ENCODE peak calls at places on chromosome 5, in eight cellular contexts. L is heart left ventricle, S is Peyer's patch, I is Calu3, W is transverse colon, C is progenitor cell of endocrine pancreas, P is OCI-LY7, N is lower lobe of right lung. B is an unnamed sample.

GRCh38 chr5:173689171-173689676 is 72.8 kb upstream of the BOD1 start:
- DNase-seq in I (peak), W (no peak), P (no peak), N (no peak), L (no peak), S (no peak), C (peak), B (no peak)

GRCh38 chr5:15510816-15511215 is 10.8 kb downstream of the FBXL7 start:
- DNase-seq in N (no peak), W (no peak), S (no peak), I (no peak), P (no peak), C (no peak), L (no peak), B (no peak)

GRCh38 chr5:56535347-56535746 is 280.0 kb upstream of the MAP3K1 start:
- DNase-seq in L (no peak), I (no peak), S (no peak), N (no peak), W (no peak), C (no peak), P (no peak), B (no peak)

GRCh38 chr5:175887463-175887862 is 16.1 kb downstream of the CPLX2 start:
- DNase-seq in S (no peak), I (no peak), C (no peak), N (no peak), L (no peak), P (no peak), W (no peak), B (no peak)

GRCh38 chr5:57976506-57976905 is 483.4 kb downstream of the PLK2 start:
- DNase-seq in C (no peak), P (no peak), L (no peak), S (no peak), I (no peak), N (no peak), W (no peak), B (no peak)

GRCh38 chr5:13348568-13348967 is 595.9 kb downstream of the DNAH5 start:
- DNase-seq in I (no peak), W (no peak), P (no peak), C (no peak), N (no peak), S (no peak), L (no peak), B (no peak)

GRCh38 chr5:159936686-159937329 is 20.5 kb downstream of the ADRA1B start:
- DNase-seq in W (no peak), I (no peak), L (no peak), N (no peak), S (no peak), C (no peak), P (no peak), B (no peak)

GRCh38 chr5:17123010-17123409 is 94.4 kb upstream of the BASP1 start:
- DNase-seq in S (no peak), C (no peak), L (no peak), P (no peak), N (no peak), W (no peak), I (no peak), B (no peak)

GRCh38 chr5:54861212-54861894 is 124.0 kb downstream of the ESM1 start:
- DNase-seq in N (no peak), L (no peak), I (no peak), C (no peak), W (no peak), P (no peak), S (no peak), B (no peak)

GRCh38 chr5:160787247-160787646 is 64.8 kb downstream of the ATP10B start:
- DNase-seq in I (peak), N (no peak), L (no peak), S (peak), C (no peak), W (peak), P (peak), B (no peak)

GRCh38 chr5:107744418-107745330 is 73.9 kb upstream of the EFNA5 start:
- DNase-seq in S (no peak), N (no peak), W (no peak), C (no peak), P (no peak), L (no peak), I (no peak), B (no peak)

GRCh38 chr5:141876628-141877477 is 1.4 kb downstream of the PCDH1 start:
- DNase-seq in I (peak), N (peak), L (no peak), S (peak), W (peak), P (no peak), C (no peak), B (no peak)

GRCh38 chr5:141915881-141916336 is 7.8 kb upstream of the DELE1 start:
- DNase-seq in S (no peak), P (peak), C (no peak), I (no peak), L (no peak), N (no peak), W (peak), B (no peak)

GRCh38 chr5:176560364-176560763 is 11.2 kb downstream of the CDHR2 start:
- DNase-seq in N (no peak), C (no peak), S (no peak), I (no peak), P (no peak), L (no peak), W (no peak), B (no peak)

GRCh38 chr5:44160443-44160842 is 228.8 kb downstream of the FGF10 start:
- DNase-seq in W (no peak), N (no peak), S (no peak), C (no peak), P (no peak), L (no peak), I (no peak), B (no peak)

GRCh38 chr5:6736524-6737042 is 23.4 kb downstream of the TENT4A start:
- DNase-seq in C (no peak), S (peak), P (no peak), I (no peak), L (no peak), N (no peak), W (no peak), B (no peak)

GRCh38 chr5:956941-957729 is 51.5 kb upstream of the NKD2 start:
- DNase-seq in S (peak), C (peak), I (peak), N (no peak), W (no peak), P (no peak), L (peak), B (no peak)
- TF ChIP-seq CTCF in S (no peak), C (peak), I (no peak), N (peak), W (no peak), P (peak), L (no peak), B (no peak)

GRCh38 chr5:137203011-137203632 is 296.0 kb downstream of the SPOCK1 start:
- DNase-seq in N (no peak), L (no peak), W (no peak), P (no peak), C (no peak), I (no peak), S (no peak), B (no peak)

GRCh38 chr5:137200906-137201305 is 298.2 kb downstream of the SPOCK1 start:
- DNase-seq in I (no peak), W (no peak), S (no peak), P (no peak), C (no peak), L (no peak), N (no peak), B (no peak)

GRCh38 chr5:137199201-137199600 is 299.9 kb downstream of the SPOCK1 start:
- DNase-seq in C (no peak), N (no peak), I (no peak), W (no peak), P (no peak), L (no peak), S (no peak), B (no peak)

GRCh38 chr5:137201876-137202275 is 297.2 kb downstream of the SPOCK1 start:
- DNase-seq in P (no peak), L (no peak), S (no peak), W (no peak), C (no peak), N (no peak), I (no peak), B (no peak)

DNA sequence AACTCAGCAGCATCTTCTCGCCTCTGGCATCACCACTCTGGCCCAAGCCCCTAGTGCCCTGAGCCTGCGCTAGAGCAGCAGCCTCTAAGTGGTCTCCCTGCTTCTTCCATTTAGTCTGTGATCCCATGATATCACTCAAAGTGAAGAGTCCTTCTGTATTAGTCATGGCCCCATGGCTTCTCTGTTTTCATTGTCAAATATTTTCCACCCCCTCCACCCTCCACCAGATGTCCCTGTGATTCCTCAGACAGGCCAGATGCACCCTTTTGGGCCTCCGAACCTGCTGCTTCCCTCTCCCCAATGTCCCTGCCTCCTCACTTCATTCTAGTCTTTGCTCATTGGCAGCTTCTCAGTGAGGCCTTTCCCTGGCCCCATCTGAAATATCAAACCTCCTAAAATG is 299.2 kb downstream of the SPOCK1 start:
- DNase-seq in W (no peak), C (no peak), L (no peak), I (no peak), P (no peak), N (no peak), S (no peak), B (no peak)
- TF ChIP-seq CTCF in W (no peak), C (no peak), L (peak), I (no peak), P (no peak), N (no peak), S (no peak), B (no peak)

GRCh38 chr5:11048760-11049159 is 287.7 kb upstream of the DAP start:
- DNase-seq in W (no peak), S (no peak), N (no peak), I (peak), C (no peak), P (peak), L (no peak), B (no peak)
- TF ChIP-seq CTCF in W (no peak), S (no peak), N (no peak), I (no peak), C (no peak), P (peak), L (no peak), B (no peak)

DNA sequence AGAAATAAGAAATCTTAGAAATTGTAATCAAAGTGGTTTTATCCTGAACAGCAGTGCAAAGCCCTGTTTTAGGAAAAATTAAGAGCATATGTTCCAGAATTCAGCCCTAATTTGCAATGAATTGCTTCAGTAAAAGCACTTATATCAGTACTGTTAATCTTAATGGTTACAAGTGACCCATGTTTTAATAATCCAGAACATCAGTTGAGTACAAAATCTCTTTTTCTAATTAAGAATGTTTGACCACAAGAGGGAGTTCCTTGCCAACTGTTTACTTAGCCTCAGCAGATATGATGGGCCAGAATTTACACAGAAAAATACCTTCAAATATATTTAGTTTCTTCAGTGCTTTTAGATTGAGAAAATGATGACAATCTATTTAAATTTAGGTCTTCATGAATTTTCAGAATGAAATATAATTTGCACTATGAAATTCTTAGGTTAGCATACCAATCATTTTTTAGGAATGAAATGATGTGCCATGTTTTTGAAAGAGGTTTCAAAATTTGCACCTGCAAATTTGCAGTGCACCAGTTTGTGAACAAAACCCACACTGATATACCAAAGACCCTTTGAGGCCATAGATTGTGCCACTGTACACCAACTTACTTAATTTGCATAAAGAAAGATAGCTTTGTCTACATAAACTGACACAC is 926.3 kb upstream of the ARRDC3 start:
- DNase-seq in S (no peak), I (no peak), C (no peak), P (peak), W (no peak), N (no peak), L (no peak), B (no peak)
- TF ChIP-seq CTCF in S (no peak), I (peak), C (peak), P (peak), W (no peak), N (peak), L (peak), B (no peak)

GRCh38 chr5:135705941-135706340 is 127.2 kb upstream of the CXCL14 start:
- DNase-seq in C (no peak), L (no peak), N (no peak), S (no peak), P (no peak), I (peak), W (peak), B (no peak)

GRCh38 chr5:135705230-135705631 is 126.4 kb upstream of the CXCL14 start:
- DNase-seq in P (no peak), I (peak), C (no peak), S (no peak), L (no peak), N (no peak), W (no peak), B (no peak)

GRCh38 chr5:135707302-135707701 is 127.2 kb upstream of the SLC25A48 start:
- DNase-seq in W (no peak), L (no peak), C (no peak), N (no peak), P (no peak), I (no peak), S (no peak), B (no peak)

GRCh38 chr5:135706893-135707292 is 127.6 kb upstream of the SLC25A48 start:
- DNase-seq in W (no peak), S (no peak), I (no peak), N (no peak), P (no peak), C (no peak), L (no peak), B (no peak)

DNA sequence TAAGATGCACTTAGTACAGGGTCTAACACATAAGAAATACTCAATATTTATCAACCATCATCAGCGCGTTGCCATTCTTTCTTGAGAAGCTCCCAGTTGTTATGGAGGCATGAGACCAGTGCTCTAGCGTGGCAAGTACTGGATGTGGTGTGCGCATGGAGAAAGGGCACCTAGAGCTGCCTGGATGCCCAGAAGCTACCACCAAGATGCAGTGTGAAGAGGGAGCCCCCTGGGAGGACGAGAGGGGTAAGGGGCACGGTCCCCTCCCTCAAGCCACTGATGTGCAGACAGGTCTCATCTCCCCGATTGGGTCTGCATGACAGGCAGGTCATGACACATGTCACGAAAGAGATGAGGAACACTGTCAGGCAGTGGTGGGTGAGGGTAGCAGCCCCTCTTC is 127.7 kb upstream of the CXCL14 start:
- DNase-seq in P (no peak), W (no peak), I (no peak), C (no peak), L (no peak), N (no peak), S (no peak), B (no peak)
- TF ChIP-seq CTCF in P (no peak), W (no peak), I (no peak), C (no peak), L (no peak), N (no peak), S (no peak), B (no peak)

DNA sequence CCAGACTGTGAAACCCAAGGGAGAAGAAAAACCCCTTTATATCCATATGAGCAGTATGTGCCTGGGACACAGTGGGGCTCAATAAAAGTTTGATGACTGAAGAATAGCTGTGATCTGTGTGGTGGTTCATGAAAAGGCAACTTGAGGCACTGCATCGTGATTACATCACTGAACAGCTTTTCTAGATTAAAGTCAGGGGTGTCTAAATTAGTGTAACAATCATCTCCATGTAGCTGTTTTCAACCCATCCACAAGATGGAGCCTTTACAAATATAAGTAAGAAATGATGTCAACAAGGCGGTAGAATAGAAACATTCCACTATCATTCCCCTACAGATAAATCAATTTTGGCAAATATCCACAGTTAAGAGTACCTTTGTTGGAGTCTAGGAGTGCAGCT is 55.5 kb downstream of the PRRC1 start:
- DNase-seq in L (no peak), S (no peak), P (peak), C (no peak), W (no peak), N (no peak), I (no peak), B (no peak)
- TF ChIP-seq CTCF in L (peak), S (no peak), P (peak), C (peak), W (no peak), N (peak), I (peak), B (no peak)

B was measured in activated B cell treated with CpG ODN at 0.5 μM for 24 hours.